ENCODE peak calls at places on chromosomes 4 and X, in seven cellular contexts. B is cardiac muscle cell, X is MM.1S, R is RWPE1, J is AG10803, Z is GM06990, L is heart right ventricle. W is an unnamed sample.

GRCh38 chr4:18914182-18914581 is 892.6 kb upstream of the LCORL start:
- DNase-seq in B (no peak), X (no peak), R (peak), J (no peak), Z (no peak), L (no peak), W (no peak)

GRCh38 chrX:123830309-123830708 is 29.5 kb upstream of the XIAP start:
- DNase-seq in B (no peak), X (no peak), R (peak), J (peak), Z (peak), L (no peak), W (peak)

GRCh38 chrX:31012509-31013025 is 59.3 kb downstream of the FTHL17 start:
- DNase-seq in B (no peak), X (no peak), R (no peak), J (no peak), Z (no peak), L (no peak), W (no peak)

GRCh38 chr4:31069151-31069550 is 349.0 kb downstream of the PCDH7 start:
- DNase-seq in B (no peak), X (no peak), R (no peak), J (no peak), Z (no peak), L (no peak), W (no peak)

GRCh38 chr4:122746485-122746965 is 14.0 kb downstream of the BBS12 start:
- DNase-seq in B (no peak), X (peak), R (no peak), J (no peak), Z (no peak), L (no peak), W (no peak)

GRCh38 chr4:163991268-163991667 is 496.8 kb downstream of the TMA16 start:
- DNase-seq in B (no peak), X (no peak), R (no peak), J (no peak), Z (no peak), L (no peak), W (no peak)

GRCh38 chr4:136873555-136873954 is 658.7 kb downstream of the PCDH18 start:
- DNase-seq in B (no peak), X (no peak), R (no peak), J (no peak), Z (no peak), L (no peak), W (no peak)

GRCh38 chr4:153207561-153207960 is 3.3 kb downstream of the TRIM2 start:
- DNase-seq in B (peak), X (no peak), R (peak), J (peak), Z (no peak), L (peak), W (no peak)

GRCh38 chrX:86604620-86605019 is 456.4 kb downstream of the DACH2 start:
- DNase-seq in B (no peak), X (peak), R (no peak), J (no peak), Z (no peak), L (no peak), W (no peak)

GRCh38 chrX:55593756-55594257 is 29.4 kb upstream of the FOXR2 start:
- DNase-seq in B (no peak), X (no peak), R (no peak), J (no peak), Z (no peak), L (no peak), W (no peak)

GRCh38 chr4:185471235-185472062 is at the start of gene CCDC110:
- DNase-seq in B (peak), X (peak), R (peak), J (peak), Z (peak), L (peak), W (peak)

GRCh38 chr4:154045086-154045485 is 256.2 kb upstream of the SFRP2 start:
- DNase-seq in B (no peak), X (no peak), R (no peak), J (peak), Z (no peak), L (no peak), W (no peak)

GRCh38 chr4:184817494-184818215 is 8.1 kb downstream of the ACSL1 start:
- DNase-seq in B (no peak), X (no peak), R (no peak), J (no peak), Z (peak), L (no peak), W (no peak)

GRCh38 chr4:6392407-6392806 is 80.0 kb downstream of the PPP2R2C start:
- DNase-seq in B (no peak), X (no peak), R (no peak), J (no peak), Z (no peak), L (no peak), W (no peak)

GRCh38 chrX:65502618-65503017 is 32.0 kb downstream of the LAS1L start:
- DNase-seq in B (no peak), X (no peak), R (no peak), J (no peak), Z (no peak), L (no peak), W (no peak)

GRCh38 chr4:75340561-75340960 is 173.6 kb downstream of the RCHY1 start:
- DNase-seq in B (no peak), X (no peak), R (no peak), J (no peak), Z (no peak), L (no peak), W (no peak)

GRCh38 chr4:181364504-181364903 is 878.7 kb upstream of the TENM3 start:
- DNase-seq in B (no peak), X (no peak), R (peak), J (no peak), Z (no peak), L (no peak), W (no peak)

GRCh38 chr4:24266014-24266413 is 318.3 kb downstream of the DHX15 start:
- DNase-seq in B (no peak), X (no peak), R (no peak), J (no peak), Z (no peak), L (no peak), W (no peak)

GRCh38 chr4:151540728-151541437 is 131.9 kb downstream of the FHIP1A start:
- DNase-seq in B (no peak), X (no peak), R (peak), J (peak), Z (no peak), L (no peak), W (no peak)

GRCh38 chr4:74531952-74532794 is 87.2 kb downstream of the AREG start:
- DNase-seq in B (peak), X (peak), R (peak), J (peak), Z (peak), L (no peak), W (peak)

GRCh38 chr4:183721207-183722081 is 62.4 kb downstream of the TRAPPC11 start:
- DNase-seq in B (peak), X (peak), R (no peak), J (peak), Z (peak), L (peak), W (peak)

DNA sequence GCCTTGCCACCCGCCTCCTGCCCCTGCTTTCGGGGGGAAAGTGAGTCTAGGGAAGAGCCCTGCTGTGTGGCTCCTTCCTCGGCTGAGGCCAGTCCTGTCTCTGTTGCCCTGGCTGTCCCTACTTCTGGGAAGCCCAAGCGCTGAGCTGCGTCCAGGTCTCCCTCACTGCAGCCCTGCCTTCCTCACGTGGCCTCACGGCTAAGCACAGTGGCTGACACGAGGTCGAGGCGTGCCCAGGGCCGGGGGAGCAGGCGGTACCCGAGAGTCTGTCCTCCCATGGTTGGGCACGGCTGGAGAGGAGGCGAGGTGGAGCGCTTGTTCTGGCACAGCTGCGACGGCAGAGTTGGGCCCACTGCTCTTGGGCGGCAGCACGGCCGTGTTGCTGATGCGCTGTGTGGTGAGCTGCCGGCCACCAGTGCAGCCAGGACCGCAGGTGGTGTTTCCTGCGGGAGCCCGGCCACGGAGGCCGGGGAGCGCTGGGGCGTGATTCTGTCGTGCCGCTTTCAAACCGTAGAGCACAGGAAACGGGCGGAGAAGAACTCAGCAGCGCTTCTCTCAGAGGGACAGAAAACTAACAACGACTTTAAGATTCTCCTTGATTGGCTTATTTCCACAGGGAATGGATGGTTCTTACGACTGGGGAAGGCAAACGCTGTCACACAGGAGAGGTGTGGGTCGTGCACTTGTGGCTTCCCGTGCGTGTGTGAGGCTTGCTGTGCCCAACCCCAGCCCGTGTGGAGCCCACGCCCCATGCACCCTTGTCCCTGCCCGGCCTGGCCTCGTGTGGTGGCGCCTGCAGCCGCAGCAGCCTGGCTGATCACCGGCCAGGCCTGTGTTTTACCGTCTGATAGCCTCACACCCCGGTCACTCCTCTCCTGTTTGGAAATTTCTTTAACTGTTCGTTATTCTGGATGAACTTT is 21.4 kb downstream of the MAEA start:
- DNase-seq in B (no peak), X (no peak), R (no peak), J (no peak), Z (no peak), L (no peak), W (no peak)
- TF ChIP-seq CTCF in B (no peak), X (no peak), R (no peak), J (no peak), Z (no peak), L (no peak), W (no peak)

GRCh38 chrX:47499291-47499690 is 16.3 kb upstream of the ZNF41 start:
- DNase-seq in B (no peak), X (no peak), R (no peak), J (no peak), Z (no peak), L (no peak), W (no peak)

GRCh38 chrX:47500541-47500940 is 17.5 kb upstream of the ZNF41 start:
- DNase-seq in B (no peak), X (no peak), R (no peak), J (no peak), Z (no peak), L (no peak), W (no peak)

GRCh38 chrX:47498411-47498810 is 15.4 kb upstream of the ZNF41 start:
- DNase-seq in B (no peak), X (no peak), R (no peak), J (no peak), Z (no peak), L (no peak), W (no peak)

GRCh38 chrX:47501226-47502071 is 18.4 kb upstream of the ZNF41 start:
- DNase-seq in B (peak), X (peak), R (no peak), J (peak), Z (no peak), L (no peak), W (no peak)

GRCh38 chrX:47497274-47497673 is 14.3 kb upstream of the ZNF41 start:
- DNase-seq in B (no peak), X (peak), R (peak), J (peak), Z (no peak), L (no peak), W (no peak)
- TF ChIP-seq CTCF in B (peak), X (peak), R (peak), J (peak), Z (peak), L (no peak), W (no peak)

GRCh38 chr4:119212251-119212963 is at the start of gene USP53:
- DNase-seq in B (peak), X (peak), R (peak), J (peak), Z (peak), L (peak), W (peak)

GRCh38 chr4:119209586-119209985 is 2.9 kb upstream of the USP53 start:
- DNase-seq in B (no peak), X (no peak), R (no peak), J (no peak), Z (no peak), L (no peak), W (no peak)

GRCh38 chr4:119210760-119211159 is 1.8 kb upstream of the USP53 start:
- DNase-seq in B (no peak), X (no peak), R (peak), J (peak), Z (no peak), L (no peak), W (no peak)

GRCh38 chr4:119211856-119212250 is 660 bp upstream of the USP53 start:
- DNase-seq in B (no peak), X (peak), R (no peak), J (no peak), Z (no peak), L (no peak), W (no peak)

DNA sequence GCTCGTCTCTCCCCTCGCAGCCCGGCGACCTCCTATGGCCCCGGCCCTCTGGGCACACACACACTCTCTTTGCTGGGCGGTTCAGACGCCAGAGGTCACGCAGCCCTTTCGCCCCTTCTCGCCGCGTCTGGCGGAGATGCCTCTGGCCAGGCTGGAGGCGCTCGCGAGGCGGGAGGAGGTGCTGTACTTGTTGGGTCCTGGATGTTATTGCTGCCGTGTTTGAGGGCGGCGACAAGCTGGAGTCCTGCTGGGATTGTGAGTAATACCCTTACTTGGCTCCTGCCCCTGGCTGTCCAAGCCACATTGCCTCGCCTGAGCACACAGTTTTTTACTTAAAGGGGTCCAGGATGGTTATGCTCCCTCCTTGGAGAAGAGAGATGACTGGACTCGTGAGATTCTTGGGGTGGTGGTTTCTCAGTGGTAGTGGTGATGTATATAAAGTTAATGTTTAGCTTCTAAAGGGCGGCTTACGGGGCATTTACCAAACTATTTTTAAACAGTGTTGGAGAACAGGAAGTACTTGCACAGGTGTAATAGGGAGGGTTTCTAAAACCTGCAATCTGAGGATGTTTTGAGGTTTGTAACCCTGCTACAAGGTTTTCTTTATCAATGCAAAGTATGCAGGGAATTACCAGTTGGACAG is 572 bp downstream of the USP53 start:
- DNase-seq in B (peak), X (peak), R (peak), J (peak), Z (no peak), L (peak), W (peak)
- TF ChIP-seq CTCF in B (peak), X (peak), R (peak), J (peak), Z (peak), L (peak), W (no peak)

DNA sequence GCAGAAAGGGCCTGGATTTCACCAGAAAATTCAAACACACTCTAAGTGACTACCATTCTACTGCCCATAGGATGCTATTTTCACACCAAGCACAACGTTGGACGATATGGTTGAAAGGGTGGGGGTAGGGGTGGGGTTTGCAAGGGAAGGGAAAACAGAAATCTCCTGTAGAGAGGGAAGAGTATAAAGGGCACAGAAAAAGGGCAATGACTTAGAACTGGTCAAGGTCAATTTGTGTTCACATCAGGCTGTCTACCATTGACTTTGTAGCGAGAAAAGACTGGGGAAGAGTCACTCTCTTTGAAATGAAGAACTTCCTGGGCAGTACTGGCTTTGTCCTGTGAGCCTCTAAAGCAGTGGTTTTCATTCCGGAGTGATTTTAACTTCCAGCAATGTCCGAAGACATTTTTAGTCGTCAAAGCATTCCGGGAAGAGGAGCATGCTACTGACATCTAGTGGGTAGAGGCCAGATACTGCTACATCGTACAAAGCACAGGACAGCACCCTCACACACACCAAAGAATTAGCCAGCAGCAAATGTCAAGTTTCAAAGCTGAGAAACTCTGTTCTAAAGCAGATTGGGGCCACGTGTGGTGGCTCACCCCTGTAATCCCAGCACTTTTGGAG is 48.4 kb upstream of the SLC7A3 start:
- DNase-seq in B (peak), X (no peak), R (no peak), J (peak), Z (no peak), L (no peak), W (no peak)
- TF ChIP-seq CTCF in B (peak), X (peak), R (no peak), J (peak), Z (peak), L (no peak), W (no peak)

GRCh38 chr4:46649390-46649789 is 259.5 kb upstream of the GABRA2 start:
- DNase-seq in B (no peak), X (no peak), R (no peak), J (no peak), Z (no peak), L (no peak), W (no peak)

GRCh38 chr4:46653842-46654241 is 255.2 kb downstream of the COX7B2 start:
- DNase-seq in B (no peak), X (no peak), R (no peak), J (no peak), Z (no peak), L (no peak), W (no peak)

GRCh38 chr4:46645092-46645491 is 255.2 kb upstream of the GABRA2 start:
- DNase-seq in B (no peak), X (no peak), R (no peak), J (no peak), Z (no peak), L (no peak), W (no peak)

DNA sequence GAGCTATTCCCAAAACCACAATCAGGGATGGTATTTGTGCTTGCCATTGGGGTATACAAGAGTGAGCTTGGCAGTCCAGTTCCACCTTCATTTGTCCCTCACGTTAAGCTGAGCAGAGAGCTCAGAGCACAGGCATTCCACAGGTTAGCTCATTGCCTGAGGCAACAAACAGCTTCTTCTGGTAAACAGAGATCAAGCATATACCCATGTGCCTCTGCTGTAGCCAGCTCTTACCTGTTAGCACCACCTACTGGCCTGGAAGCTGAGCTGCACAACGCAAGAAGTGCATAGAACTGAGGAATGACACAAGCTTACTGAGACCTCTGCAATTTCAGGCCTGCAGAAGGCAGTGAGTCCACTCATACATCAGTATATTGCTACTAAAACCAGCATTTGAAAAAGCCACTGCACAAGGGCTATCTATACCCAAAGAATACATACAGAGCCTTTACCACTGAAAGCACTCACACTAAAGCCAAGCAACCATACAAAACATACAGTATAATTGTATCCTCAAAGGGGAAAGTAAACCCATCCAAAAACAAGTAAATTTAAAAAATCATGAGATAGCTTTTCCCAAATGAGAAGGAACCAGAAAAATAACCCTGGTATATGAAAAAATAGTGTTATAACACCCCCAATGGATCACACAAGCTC is 258.3 kb upstream of the GABRA2 start:
- DNase-seq in B (peak), X (peak), R (peak), J (no peak), Z (no peak), L (no peak), W (peak)
- TF ChIP-seq CTCF in B (peak), X (peak), R (peak), J (no peak), Z (peak), L (no peak), W (peak)

DNA sequence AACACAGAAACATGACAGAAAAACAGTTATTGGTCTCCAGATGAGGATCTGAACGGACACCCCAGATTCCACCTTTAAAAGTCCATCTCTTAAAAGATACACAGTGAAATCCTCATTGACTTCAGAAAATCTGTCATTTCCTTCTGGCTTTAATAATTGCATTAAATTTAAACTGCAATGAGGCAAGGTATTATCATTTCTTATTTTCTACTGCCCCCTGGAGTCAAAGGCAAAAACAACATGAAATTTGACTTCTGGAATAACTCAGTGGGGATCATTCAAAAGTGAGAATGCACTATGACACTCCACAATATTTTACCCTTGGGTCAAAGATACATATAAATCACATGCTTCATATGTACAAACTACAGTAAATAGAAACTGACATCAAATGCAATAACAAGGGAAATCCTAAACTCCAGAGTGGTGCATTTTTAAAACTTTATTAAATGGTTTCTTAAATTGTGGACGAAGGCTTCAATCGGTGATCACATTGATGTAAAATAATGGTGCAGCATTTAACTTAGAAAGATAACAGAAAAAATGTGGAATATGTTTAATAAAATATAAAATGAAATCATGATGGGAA is 56.4 kb upstream of the SPANXN1 start:
- DNase-seq in B (peak), X (no peak), R (peak), J (peak), Z (no peak), L (no peak), W (no peak)
- TF ChIP-seq CTCF in B (peak), X (peak), R (peak), J (peak), Z (peak), L (no peak), W (no peak)

GRCh38 chrX:25442501-25442900 is 426.7 kb upstream of the ARX start:
- DNase-seq in B (peak), X (no peak), R (no peak), J (no peak), Z (no peak), L (no peak), W (no peak)
- TF ChIP-seq CTCF in B (no peak), X (no peak), R (no peak), J (no peak), Z (no peak), L (no peak), W (no peak)

GRCh38 chrX:633043-633654 is 2.6 kb downstream of the SHOX start:
- DNase-seq in B (no peak), X (no peak), R (no peak), J (no peak), Z (no peak), L (no peak), W (no peak)
- TF ChIP-seq CTCF in B (no peak), X (no peak), R (no peak), J (no peak), Z (no peak), L (no peak), W (no peak)

W was measured in GM20000.